ENCODE peak calls at places on chromosomes 5 and 9, in nine cellular contexts. H is CD4-positive, alpha-beta T cell; W is neural crest cell; V is fibroblast of pulmonary artery; Z is activated CD8-positive, alpha-beta T cell treated with anti-CD3 and anti-CD28 coated beads for 36 hours; K is cardiac muscle cell; P is HCT116; B is choroid plexus epithelial cell; E is fibroblast of the aortic adventitia. T is an unnamed sample.

GRCh38 chr5:72498284-72498683 is 8.9 kb downstream of the ZNF366 start:
- DNase-seq in H (no peak), P (no peak), B (peak), V (peak), E (peak), K (peak), Z (no peak), W (no peak), T (no peak)

GRCh38 chr9:36854751-36855150 is 179.3 kb downstream of the PAX5 start:
- DNase-seq in B (no peak), P (no peak), Z (no peak), V (no peak), K (no peak), E (no peak), H (no peak), W (no peak), T (no peak)

GRCh38 chr9:121283856-121284732 is 16.1 kb downstream of the GSN start:
- DNase-seq in V (no peak), K (no peak), Z (no peak), B (no peak), W (no peak), E (no peak), P (no peak), H (no peak), T (no peak)

GRCh38 chr9:87401681-87402080 is 96.0 kb upstream of the DAPK1 start:
- DNase-seq in V (no peak), Z (no peak), K (no peak), H (no peak), W (no peak), P (no peak), E (no peak), B (peak), T (no peak)

GRCh38 chr5:59622848-59623247 is 270.7 kb downstream of the PDE4D start:
- DNase-seq in H (no peak), V (no peak), B (no peak), W (no peak), E (no peak), K (no peak), P (no peak), Z (no peak), T (no peak)

GRCh38 chr9:971901-972511 is 4.4 kb upstream of the DMRT3 start:
- DNase-seq in H (no peak), Z (no peak), B (no peak), V (no peak), K (no peak), E (no peak), P (no peak), W (peak), T (peak)

GRCh38 chr5:73382412-73382795 is 66.2 kb downstream of the FOXD1 start:
- DNase-seq in P (no peak), W (no peak), V (no peak), H (no peak), B (no peak), Z (no peak), K (no peak), E (no peak), T (no peak)

GRCh38 chr9:122812736-122813135 is 12.8 kb downstream of the OR1K1 start:
- DNase-seq in K (no peak), P (no peak), W (no peak), E (no peak), Z (no peak), B (no peak), V (no peak), H (no peak), T (no peak)

GRCh38 chr5:73437126-73438047 is 11.2 kb downstream of the FOXD1 start:
- DNase-seq in K (no peak), H (no peak), P (peak), Z (no peak), V (no peak), W (peak), E (peak), B (peak), T (peak)

GRCh38 chr9:131190191-131190590 is 64.8 kb downstream of the NUP214 start:
- DNase-seq in E (no peak), B (no peak), W (no peak), P (no peak), K (no peak), Z (no peak), V (no peak), H (no peak), T (no peak)

GRCh38 chr5:24535646-24536045 is 109.1 kb downstream of the CDH10 start:
- DNase-seq in K (no peak), Z (no peak), P (no peak), E (no peak), W (no peak), V (no peak), H (no peak), B (no peak), T (no peak)

GRCh38 chr9:124820606-124821246 is 32.5 kb upstream of the WDR38 start:
- DNase-seq in H (no peak), Z (no peak), E (no peak), B (no peak), V (no peak), K (no peak), W (no peak), P (no peak), T (no peak)

GRCh38 chr5:149493316-149493715 is 57.9 kb downstream of the CSNK1A1 start:
- DNase-seq in Z (no peak), H (no peak), P (no peak), V (no peak), B (no peak), W (no peak), E (no peak), K (no peak), T (no peak)

GRCh38 chr5:45038366-45038987 is 229.7 kb downstream of the MRPS30 start:
- DNase-seq in P (peak), E (peak), W (peak), K (peak), Z (no peak), V (peak), H (no peak), B (peak), T (peak)

GRCh38 chr5:6837519-6838110 is 124.4 kb downstream of the TENT4A start:
- DNase-seq in E (no peak), K (no peak), B (peak), P (no peak), Z (peak), H (no peak), V (no peak), W (peak), T (peak)

GRCh38 chr9:135587658-135588057 is 26.1 kb downstream of the PAEP start:
- DNase-seq in P (no peak), H (no peak), W (no peak), Z (no peak), E (no peak), V (no peak), K (peak), B (no peak), T (no peak)

GRCh38 chr9:124769451-124770358 is 1.4 kb downstream of the NR6A1 start:
- DNase-seq in Z (peak), W (peak), P (peak), K (no peak), V (no peak), H (no peak), E (no peak), B (no peak), T (peak)

GRCh38 chr9:137022620-137023008 is 5.4 kb downstream of the ABCA2 start:
- DNase-seq in V (no peak), P (no peak), Z (no peak), B (no peak), W (no peak), K (no peak), E (no peak), H (no peak), T (no peak)

GRCh38 chr5:178330791-178331404 is 98.3 kb upstream of the PHYKPL start:
- DNase-seq in Z (peak), V (no peak), K (no peak), B (no peak), H (no peak), E (no peak), W (no peak), P (no peak), T (no peak)

GRCh38 chr9:1117439-1117838 is 67.3 kb downstream of the DMRT2 start:
- DNase-seq in E (no peak), B (no peak), Z (no peak), W (no peak), K (no peak), P (no peak), H (no peak), V (no peak), T (no peak)

GRCh38 chr5:13985736-13986418 is 41.4 kb upstream of the DNAH5 start:
- DNase-seq in E (peak), K (peak), P (peak), B (peak), V (peak), H (no peak), W (no peak), Z (no peak), T (no peak)

GRCh38 chr9:28453918-28454317 is 880.6 kb upstream of the C9orf72 start:
- DNase-seq in Z (no peak), H (no peak), E (no peak), K (no peak), P (no peak), W (no peak), B (no peak), V (no peak), T (no peak)

GRCh38 chr5:124253421-124253820 is 493.0 kb downstream of the ZNF608 start:
- DNase-seq in Z (no peak), P (no peak), V (no peak), E (no peak), K (peak), H (no peak), W (no peak), B (no peak), T (no peak)

GRCh38 chr9:130480673-130481072 is 35.9 kb downstream of the ASS1 start:
- DNase-seq in V (no peak), W (peak), K (no peak), P (no peak), H (no peak), B (no peak), Z (no peak), E (no peak), T (peak)

GRCh38 chr5:61409568-61409967 is 77.5 kb downstream of the ZSWIM6 start:
- DNase-seq in H (no peak), B (peak), V (peak), P (peak), E (peak), K (peak), W (no peak), Z (no peak), T (no peak)

GRCh38 chr9:138118601-138119071 is 241.1 kb downstream of the CACNA1B start:
- DNase-seq in W (no peak), B (no peak), V (no peak), E (no peak), K (no peak), P (no peak), Z (no peak), H (no peak), T (no peak)

GRCh38 chr9:129398101-129398795 is 220.2 kb upstream of the IER5L start:
- DNase-seq in B (no peak), Z (no peak), H (no peak), E (no peak), W (no peak), K (no peak), V (no peak), P (no peak), T (no peak)

GRCh38 chr5:89351232-89351631 is 468.2 kb upstream of the MEF2C start:
- DNase-seq in W (no peak), E (peak), P (no peak), K (peak), Z (no peak), B (peak), V (peak), H (no peak), T (no peak)

GRCh38 chr9:115978739-115979138 is 174.9 kb upstream of the PAPPA start:
- DNase-seq in H (no peak), K (peak), P (no peak), V (peak), B (peak), E (peak), Z (no peak), W (no peak), T (no peak)

GRCh38 chr5:153782589-153783238 is 256.0 kb downstream of the FAM114A2 start:
- DNase-seq in E (no peak), P (no peak), H (no peak), B (peak), K (peak), Z (no peak), V (peak), W (no peak), T (peak)

GRCh38 chr5:103228588-103228987 is 30.0 kb upstream of the MACIR start:
- DNase-seq in Z (no peak), B (no peak), V (no peak), P (no peak), H (no peak), K (no peak), E (no peak), W (no peak), T (no peak)

DNA sequence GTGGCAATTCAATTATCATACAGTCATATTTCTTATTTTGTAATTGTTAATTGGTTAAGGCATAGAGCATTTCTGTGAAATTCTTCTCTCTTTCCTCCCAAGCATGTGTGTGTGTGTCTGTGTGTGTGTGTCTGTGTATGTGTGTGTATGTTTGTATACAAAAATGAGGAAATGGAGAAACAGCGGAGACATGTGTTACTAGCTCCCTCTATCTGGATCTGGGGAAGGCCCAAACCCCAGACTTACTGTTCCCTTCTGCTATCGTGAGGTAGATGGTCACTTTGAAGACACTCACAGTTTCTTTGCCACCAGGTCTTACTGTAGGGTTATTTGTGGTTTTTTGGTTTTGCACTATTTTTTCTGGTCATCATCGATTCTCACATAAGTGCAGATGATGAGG is 11.4 kb upstream of the C5orf63 start:
- DNase-seq in W (no peak), H (no peak), E (no peak), B (no peak), Z (no peak), P (no peak), K (no peak), V (no peak), T (no peak)
- TF ChIP-seq CTCF in W (no peak), H (no peak), E (no peak), B (no peak), Z (no peak), P (peak), K (no peak), V (no peak), T (no peak)

GRCh38 chr9:33223696-33224095 is 16.3 kb upstream of the SPINK4 start:
- DNase-seq in V (peak), B (peak), Z (no peak), P (no peak), K (peak), W (no peak), E (peak), H (no peak), T (no peak)
- TF ChIP-seq CTCF in V (peak), B (peak), Z (no peak), P (peak), K (peak), W (no peak), E (peak), H (no peak), T (no peak)

DNA sequence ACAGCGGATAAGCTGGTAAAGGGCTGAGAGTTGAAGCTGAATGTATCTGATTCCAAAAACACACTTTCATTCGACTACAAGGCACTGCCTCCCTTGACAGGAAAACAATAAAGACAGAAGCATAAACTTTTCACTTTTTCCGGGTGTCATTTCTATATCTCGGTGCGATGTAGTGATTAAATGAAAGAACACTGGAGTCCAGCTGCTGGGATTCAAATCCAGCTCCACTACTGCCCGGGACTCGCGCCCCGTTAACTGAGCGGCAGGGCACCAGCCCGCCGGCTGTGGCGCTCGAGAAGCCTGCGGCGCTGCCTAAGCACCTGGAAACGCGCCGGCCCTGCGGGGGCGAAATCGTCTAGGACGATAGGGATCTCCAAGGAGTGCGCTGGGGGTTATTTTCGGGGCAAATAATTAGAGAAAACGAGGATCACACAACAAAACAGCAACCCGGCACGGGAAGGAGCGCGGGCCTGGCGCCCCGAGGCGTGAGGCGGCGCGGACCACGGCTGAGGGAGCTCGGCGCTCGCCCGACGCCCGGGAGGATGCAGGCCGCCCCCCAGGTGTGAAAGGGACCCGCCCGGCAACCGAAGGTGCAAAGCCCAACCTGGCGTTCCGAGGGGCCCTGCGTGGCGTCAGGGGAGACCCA is 837 bp downstream of the UIMC1 start:
- DNase-seq in Z (peak), V (peak), E (peak), H (peak), P (peak), K (peak), W (peak), B (peak), T (peak)
- TF ChIP-seq CTCF in Z (peak), V (peak), E (peak), H (peak), P (peak), K (peak), W (peak), B (peak), T (no peak)

GRCh38 chr9:127148014-127148413 is 25.6 kb upstream of the ANGPTL2 start:
- DNase-seq in K (no peak), P (no peak), W (no peak), H (no peak), V (no peak), B (no peak), E (no peak), Z (no peak), T (no peak)
- TF ChIP-seq CTCF in K (no peak), P (no peak), W (no peak), H (no peak), V (no peak), B (no peak), E (no peak), Z (no peak), T (no peak)

GRCh38 chr5:123097871-123098735 is 9.1 kb downstream of the PRDM6 start:
- DNase-seq in K (no peak), P (no peak), Z (no peak), W (no peak), B (no peak), H (no peak), V (no peak), E (peak), T (no peak)

GRCh38 chr5:123097483-123097870 is 8.4 kb downstream of the PRDM6 start:
- DNase-seq in H (no peak), P (no peak), W (no peak), E (no peak), B (no peak), Z (no peak), V (no peak), K (no peak), T (no peak)

GRCh38 chr5:123095694-123096120 is 6.7 kb downstream of the PRDM6 start:
- DNase-seq in Z (no peak), V (no peak), H (no peak), B (no peak), P (no peak), W (no peak), E (peak), K (no peak), T (no peak)

GRCh38 chr5:123098767-123099513 is 9.9 kb downstream of the PRDM6 start:
- DNase-seq in P (no peak), K (peak), E (peak), B (no peak), W (no peak), V (peak), H (no peak), Z (no peak), T (no peak)

DNA sequence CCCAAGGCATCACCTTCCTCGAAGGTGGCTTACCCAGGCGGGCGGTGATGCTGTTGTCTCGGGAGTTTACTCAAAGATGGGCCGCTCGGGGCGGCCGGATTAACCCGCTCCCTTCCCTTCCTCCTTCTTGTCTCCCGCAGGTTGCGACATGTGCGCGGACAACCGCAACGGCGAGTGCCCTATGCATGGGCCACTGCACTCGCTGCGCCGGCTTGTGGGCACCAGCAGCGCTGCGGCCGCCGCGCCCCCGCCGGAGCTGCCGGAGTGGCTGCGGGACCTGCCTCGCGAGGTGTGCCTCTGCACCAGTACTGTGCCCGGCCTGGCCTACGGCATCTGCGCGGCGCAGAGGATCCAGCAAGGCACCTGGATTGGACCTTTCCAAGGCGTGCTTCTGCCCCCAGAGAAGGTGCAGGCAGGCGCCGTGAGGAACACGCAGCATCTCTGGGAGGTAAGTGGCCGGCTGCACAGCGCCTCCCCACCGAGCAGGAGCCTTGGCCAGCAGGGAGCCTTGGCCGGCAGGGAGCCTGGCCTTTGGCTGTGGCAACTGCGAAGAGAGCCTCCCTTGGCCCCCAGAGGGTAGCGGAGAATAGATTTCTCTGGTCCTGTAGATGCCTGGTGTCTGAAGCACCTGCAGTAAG is 10.6 kb downstream of the PRDM6 start:
- DNase-seq in Z (no peak), E (peak), V (no peak), W (peak), H (no peak), B (no peak), K (no peak), P (peak), T (peak)
- TF ChIP-seq CTCF in Z (no peak), E (no peak), V (no peak), W (peak), H (no peak), B (no peak), K (peak), P (peak), T (no peak)

GRCh38 chr5:136626531-136626930 is 261.2 kb upstream of the TRPC7 start:
- DNase-seq in E (no peak), W (no peak), H (no peak), K (no peak), P (no peak), V (no peak), B (no peak), Z (no peak), T (no peak)

GRCh38 chr5:136619556-136619955 is 254.2 kb upstream of the TRPC7 start:
- DNase-seq in E (no peak), H (no peak), V (peak), W (no peak), P (no peak), B (peak), K (peak), Z (no peak), T (no peak)

GRCh38 chr5:136620016-136620419 is 254.7 kb upstream of the TRPC7 start:
- DNase-seq in P (no peak), E (peak), B (peak), K (peak), W (no peak), V (peak), Z (no peak), H (no peak), T (no peak)

GRCh38 chr5:136622737-136623136 is 257.4 kb upstream of the TRPC7 start:
- DNase-seq in P (no peak), B (no peak), V (peak), Z (no peak), K (no peak), W (no peak), E (peak), H (no peak), T (no peak)

DNA sequence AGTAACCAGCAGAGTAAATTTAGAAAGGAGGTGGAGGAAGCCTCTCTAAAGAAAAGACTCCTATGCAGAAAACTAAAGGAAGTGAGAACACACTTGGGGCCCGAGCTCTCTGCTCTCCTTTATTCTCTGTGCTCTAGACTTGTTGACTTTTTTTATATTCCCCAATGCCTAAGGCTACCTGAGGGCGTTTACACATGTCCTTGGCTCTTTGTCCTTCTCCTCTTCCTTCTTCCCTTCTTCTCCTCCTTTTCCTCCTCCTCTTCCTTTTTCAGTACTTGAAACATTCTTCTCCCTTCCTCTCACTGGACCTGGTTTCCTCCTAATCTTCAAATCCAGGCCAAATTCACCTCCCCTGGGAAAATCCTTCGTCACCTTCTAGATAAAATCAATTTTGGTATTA is 256.4 kb upstream of the TRPC7 start:
- DNase-seq in B (no peak), Z (no peak), H (no peak), V (no peak), W (no peak), K (no peak), E (no peak), P (no peak), T (no peak)
- TF ChIP-seq CTCF in B (no peak), Z (no peak), H (no peak), V (no peak), W (no peak), K (no peak), E (no peak), P (no peak), T (no peak)

T was measured in endothelial cell.